ENCODE peak calls at places on chromosomes 1 and 21, in five cellular contexts. V is upper lobe of right lung; T is psoas muscle; Y is CD4-positive, alpha-beta memory T cell; S is LNCaP clone FGC. U is an unnamed sample.

GRCh38 chr1:177783052-177783451 is 186.8 kb downstream of the SEC16B start:
- DNase-seq in V (no peak), T (no peak), Y (no peak), S (no peak), U (no peak)

GRCh38 chr1:96979287-96979686 is 257.7 kb downstream of the PTBP2 start:
- DNase-seq in V (no peak), T (no peak), Y (no peak), S (no peak), U (no peak)

GRCh38 chr1:114702699-114703098 is 7.4 kb upstream of the AMPD1 start:
- DNase-seq in V (no peak), T (no peak), Y (no peak), S (no peak), U (no peak)

GRCh38 chr21:41809891-41810596 is 43.2 kb upstream of the RIPK4 start:
- DNase-seq in V (no peak), T (no peak), Y (no peak), S (no peak), U (no peak)

GRCh38 chr21:34912022-34912933 is 136.8 kb downstream of the RUNX1 start:
- DNase-seq in V (no peak), T (no peak), Y (no peak), S (no peak), U (no peak)

GRCh38 chr1:38829368-38829767 is 30.2 kb downstream of the RRAGC start:
- DNase-seq in V (no peak), T (no peak), Y (no peak), S (no peak), U (no peak)

GRCh38 chr1:71823656-71824159 is 458.6 kb downstream of the NEGR1 start:
- DNase-seq in V (no peak), T (no peak), Y (no peak), S (no peak), U (no peak)

GRCh38 chr1:115198938-115199337 is 109.6 kb upstream of the TSPAN2 start:
- DNase-seq in V (no peak), T (no peak), Y (no peak), S (peak; percentile 87), U (no peak)

GRCh38 chr1:46166521-46167462 is 8.1 kb upstream of the TSPAN1 start:
- DNase-seq in V (peak; percentile 76), T (peak; percentile 74), Y (peak; percentile 40), S (no peak), U (peak; percentile 60)

GRCh38 chr1:212825798-212826452 is 21.5 kb downstream of the SPATA45 start:
- DNase-seq in V (no peak), T (no peak), Y (no peak), S (no peak), U (no peak)

GRCh38 chr21:35208810-35209517 is 159.9 kb upstream of the RUNX1 start:
- DNase-seq in V (no peak), T (no peak), Y (no peak), S (no peak), U (no peak)

GRCh38 chr1:236685917-236686814 is at the start of gene ACTN2:
- DNase-seq in V (peak; percentile 77), T (peak; percentile 91), Y (peak; percentile 35), S (no peak), U (peak; percentile 33)

GRCh38 chr1:227242811-227243682 is 75.2 kb downstream of the CDC42BPA start:
- DNase-seq in V (no peak), T (no peak), Y (no peak), S (no peak), U (no peak)

GRCh38 chr1:216014046-216014445 is 409.2 kb downstream of the USH2A start:
- DNase-seq in V (no peak), T (no peak), Y (no peak), S (no peak), U (no peak)

GRCh38 chr1:54808443-54809207 is 7.5 kb upstream of the TTC22 start:
- DNase-seq in V (no peak), T (no peak), Y (no peak), S (no peak), U (no peak)

GRCh38 chr1:168720839-168721238 is 8.2 kb downstream of the DPT start:
- DNase-seq in V (no peak), T (no peak), Y (no peak), S (no peak), U (no peak)

GRCh38 chr1:112614460-112615065 is 4.4 kb downstream of the ST7L start:
- DNase-seq in V (no peak), T (no peak), Y (peak; percentile 48), S (no peak), U (no peak)

GRCh38 chr1:109785446-109786106 is 21.9 kb upstream of the EPS8L3 start:
- DNase-seq in V (peak; percentile 30), T (peak; percentile 29), Y (no peak), S (no peak), U (no peak)

GRCh38 chr1:1430114-1430982 is 5.1 kb upstream of the VWA1 start:
- DNase-seq in V (peak; percentile 84), T (peak; percentile 90), Y (no peak), S (no peak), U (peak; percentile 80)

GRCh38 chr21:42939581-42940413 is 14.4 kb upstream of the ERVH48-1 start:
- DNase-seq in V (peak; percentile 7), T (peak; percentile 77), Y (no peak), S (peak; percentile 70), U (peak; percentile 57)

GRCh38 chr1:66339944-66340343 is 194.0 kb upstream of the SGIP1 start:
- DNase-seq in V (no peak), T (no peak), Y (no peak), S (no peak), U (no peak)

GRCh38 chr1:32684167-32684811 is 18.3 kb downstream of the SYNC start:
- DNase-seq in V (peak; percentile 5), T (no peak), Y (no peak), S (peak; percentile 56), U (no peak)

GRCh38 chr1:50333595-50333974 is 89.7 kb downstream of the DMRTA2 start:
- DNase-seq in V (peak; percentile 79), T (peak; percentile 70), Y (peak; percentile 21), S (no peak), U (no peak)

GRCh38 chr1:206816390-206817287 is 44.3 kb upstream of the IL10 start:
- DNase-seq in V (no peak), T (no peak), Y (peak; percentile 75), S (no peak), U (no peak)

GRCh38 chr1:179025975-179026812 is 500 bp downstream of the FAM20B start:
- DNase-seq in V (peak; percentile 93), T (peak; percentile 86), Y (peak; percentile 76), S (no peak), U (peak; percentile 46)

GRCh38 chr1:3365519-3366158 is 88.8 kb upstream of the ARHGEF16 start:
- DNase-seq in V (no peak), T (no peak), Y (no peak), S (no peak), U (no peak)

GRCh38 chr1:28437260-28437923 is 67.9 kb downstream of the PHACTR4 start:
- DNase-seq in V (no peak), T (no peak), Y (no peak), S (no peak), U (no peak)

GRCh38 chr1:22784737-22785136 is 74.1 kb downstream of the EPHB2 start:
- DNase-seq in V (no peak), T (no peak), Y (no peak), S (no peak), U (no peak)

GRCh38 chr1:230204852-230205251 is 137.8 kb downstream of the GALNT2 start:
- DNase-seq in V (peak; percentile 78), T (no peak), Y (no peak), S (no peak), U (no peak)

GRCh38 chr1:189524501-189524900 is 953.2 kb downstream of the BRINP3 start:
- DNase-seq in V (no peak), T (no peak), Y (no peak), S (no peak), U (no peak)

GRCh38 chr1:242017580-242018233 is 18.8 kb upstream of the MAP1LC3C start:
- DNase-seq in V (no peak), T (no peak), Y (peak; percentile 23), S (no peak), U (peak; percentile 79)

GRCh38 chr21:45302082-45303061 is 14.7 kb upstream of the POFUT2 start:
- DNase-seq in V (peak; percentile 73), T (peak; percentile 82), Y (peak; percentile 80), S (no peak), U (no peak)

GRCh38 chr1:88800382-88801051 is 90.8 kb downstream of the GTF2B start:
- DNase-seq in V (no peak), T (no peak), Y (peak; percentile 33), S (peak; percentile 11), U (no peak)

GRCh38 chr1:160432371-160432786 is 32.0 kb downstream of the VANGL2 start:
- DNase-seq in V (no peak), T (no peak), Y (peak; percentile 40), S (no peak), U (no peak)
- H3K4me3 ChIP-seq in V (no peak overlapping the region), T (no peak overlapping the region), Y (no peak overlapping the region), S (no peak overlapping the region), U (no peak overlapping the region)

GRCh38 chr21:26267389-26267788 is 96.8 kb upstream of the APP start:
- DNase-seq in V (no peak), T (no peak), Y (no peak), S (no peak), U (no peak)
- H3K4me3 ChIP-seq in V (no peak overlapping the region), T (no peak overlapping the region), Y (no peak overlapping the region), S (no peak overlapping the region), U (no peak overlapping the region)

GRCh38 chr1:9127395-9128160 is 1.3 kb downstream of the GPR157 start:
- DNase-seq in V (no peak), T (peak; percentile 63), Y (no peak), S (no peak), U (no peak)

GRCh38 chr1:9128520-9129371 is at the start of gene GPR157:
- DNase-seq in V (peak; percentile 97), T (peak; percentile 95), Y (peak; percentile 72), S (peak; percentile 54), U (no peak)

GRCh38 chr1:9126511-9126910 is 2.4 kb downstream of the GPR157 start:
- DNase-seq in V (no peak), T (no peak), Y (no peak), S (peak; percentile 72), U (no peak)

GRCh38 chr1:9128161-9128519 is 762 bp downstream of the GPR157 start:
- DNase-seq in V (peak; percentile 83), T (peak; percentile 83), Y (no peak), S (no peak), U (no peak)

GRCh38 chr1:9129391-9130041 is 614 bp upstream of the GPR157 start:
- DNase-seq in V (peak; percentile 97), T (peak; percentile 92), Y (peak; percentile 81), S (no peak), U (no peak)
- H3K4me3 ChIP-seq in V (peak overlapping the region; percentile 65), T (peak overlapping the region; percentile 87), Y (no peak overlapping the region), S (peak overlapping the region; percentile 43), U (peak overlapping the region; percentile 37)

DNA sequence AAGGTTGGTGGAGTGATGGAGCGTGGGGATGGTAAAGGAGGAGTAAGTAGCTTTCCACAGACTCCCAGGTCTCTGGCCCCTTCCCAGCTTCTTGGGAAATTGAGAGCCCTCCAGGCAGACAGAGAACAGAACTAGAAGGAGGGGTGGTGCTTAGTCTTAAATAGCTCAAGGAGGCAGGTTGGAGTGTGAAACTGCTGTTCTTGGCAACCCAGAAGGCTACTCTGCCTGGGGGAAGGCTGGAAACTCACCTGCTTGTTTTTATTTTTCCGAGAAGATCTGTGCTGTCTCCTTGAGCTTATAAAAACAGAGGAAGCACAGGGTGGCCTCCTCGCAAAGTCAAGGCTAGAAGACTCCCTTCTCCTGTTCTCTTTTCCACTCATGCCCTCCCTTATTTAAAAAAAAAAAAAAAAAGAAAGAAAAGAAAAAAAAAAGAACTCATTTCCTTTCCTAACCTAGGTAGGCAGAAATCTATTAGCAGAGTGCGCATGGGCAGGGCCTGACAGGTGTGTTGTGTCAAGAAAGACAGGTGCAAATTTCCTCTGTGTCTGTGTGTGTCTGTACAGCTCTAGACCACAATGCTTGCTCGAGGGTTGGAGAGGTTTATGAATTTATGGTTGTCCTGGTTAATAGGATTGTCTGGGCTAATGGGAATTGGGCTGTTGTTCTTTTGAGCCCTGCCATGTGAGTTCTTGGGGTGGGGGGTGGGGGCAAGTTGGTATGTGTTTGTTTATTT is 2.1 kb downstream of the PROX1 start:
- DNase-seq in V (no peak), T (no peak), Y (no peak), S (no peak), U (no peak)
- H3K4me3 ChIP-seq in V (peak overlapping the region; percentile 49), T (peak overlapping the region; percentile 72), Y (no peak overlapping the region), S (no peak overlapping the region), U (peak overlapping the region; percentile 77)